ENCODE peak calls at places on chromosomes 7 and 10, in five cellular contexts. One of them, this sample, is unnamed.

GRCh38 chr10:105797234-105797890 is 1156.3 kb downstream of the SORCS3 start:
- DNase-seq in stimulated activated naive CD4-positive, alpha-beta T cell treated with Interleukin-2 at 50 U/mL for 16 hours: no peak
- DNase-seq in HCT116: peak; percentile 10
- DNase-seq in GM03348: no peak
- DNase-seq in brain microvascular endothelial cell: peak; percentile 0
- DNase-seq in this sample: peak; percentile 4

GRCh38 chr7:132536646-132537395 is 39.4 kb downstream of the PLXNA4 start:
- DNase-seq in brain microvascular endothelial cell: no peak
- DNase-seq in stimulated activated naive CD4-positive, alpha-beta T cell treated with Interleukin-2 at 50 U/mL for 16 hours: no peak
- DNase-seq in HCT116: no peak
- DNase-seq in GM03348: peak; percentile 74
- DNase-seq in this sample: no peak

GRCh38 chr7:122886357-122887081 is at the start of gene CADPS2:
- DNase-seq in GM03348: peak; percentile 94
- DNase-seq in HCT116: peak; percentile 71
- DNase-seq in stimulated activated naive CD4-positive, alpha-beta T cell treated with Interleukin-2 at 50 U/mL for 16 hours: no peak
- DNase-seq in brain microvascular endothelial cell: peak; percentile 89
- DNase-seq in this sample: peak; percentile 58

GRCh38 chr7:81299272-81299671 is 380.4 kb upstream of the SEMA3C start:
- DNase-seq in HCT116: peak; percentile 29
- DNase-seq in GM03348: peak; percentile 79
- DNase-seq in stimulated activated naive CD4-positive, alpha-beta T cell treated with Interleukin-2 at 50 U/mL for 16 hours: no peak
- DNase-seq in brain microvascular endothelial cell: peak; percentile 95
- DNase-seq in this sample: no peak

GRCh38 chr10:120854388-120854787 is 3.2 kb downstream of the WDR11 start:
- DNase-seq in stimulated activated naive CD4-positive, alpha-beta T cell treated with Interleukin-2 at 50 U/mL for 16 hours: no peak
- DNase-seq in brain microvascular endothelial cell: no peak
- DNase-seq in GM03348: no peak
- DNase-seq in HCT116: no peak
- DNase-seq in this sample: no peak

GRCh38 chr10:101843032-101843991 is at the start of gene KCNIP2:
- DNase-seq in brain microvascular endothelial cell: no peak
- DNase-seq in GM03348: peak; percentile 41
- DNase-seq in stimulated activated naive CD4-positive, alpha-beta T cell treated with Interleukin-2 at 50 U/mL for 16 hours: peak; percentile 64
- DNase-seq in HCT116: no peak
- DNase-seq in this sample: peak; percentile 2

GRCh38 chr10:125057158-125058001 is 103.0 kb downstream of the CTBP2 start:
- DNase-seq in HCT116: no peak
- DNase-seq in GM03348: peak; percentile 88
- DNase-seq in brain microvascular endothelial cell: peak; percentile 83
- DNase-seq in stimulated activated naive CD4-positive, alpha-beta T cell treated with Interleukin-2 at 50 U/mL for 16 hours: no peak
- DNase-seq in this sample: peak; percentile 40

GRCh38 chr10:126302831-126303230 is 85.4 kb downstream of the ADAM12 start:
- DNase-seq in stimulated activated naive CD4-positive, alpha-beta T cell treated with Interleukin-2 at 50 U/mL for 16 hours: no peak
- DNase-seq in HCT116: no peak
- DNase-seq in brain microvascular endothelial cell: peak; percentile 12
- DNase-seq in GM03348: no peak
- DNase-seq in this sample: no peak

GRCh38 chr7:27901028-27901760 is 161.2 kb downstream of the TAX1BP1 start:
- DNase-seq in stimulated activated naive CD4-positive, alpha-beta T cell treated with Interleukin-2 at 50 U/mL for 16 hours: no peak
- DNase-seq in brain microvascular endothelial cell: peak; percentile 59
- DNase-seq in HCT116: no peak
- DNase-seq in GM03348: peak; percentile 65
- DNase-seq in this sample: no peak